ENCODE peak calls at places on chromosomes 13 and 19, in four cellular contexts. P, H, F and I are unnamed samples.

GRCh38 chr19:42155796-42156195 is 23.6 kb upstream of the POU2F2 start:
- DNase-seq in F (no peak), P (no peak), H (no peak), I (no peak)

GRCh38 chr19:17129377-17129776 is 53.8 kb downstream of the MYO9B start:
- DNase-seq in F (no peak), H (no peak), P (no peak), I (no peak)

GRCh38 chr19:4715529-4716221 is 8.0 kb downstream of the DPP9 start:
- DNase-seq in H (no peak), P (peak; percentile 49), F (no peak), I (no peak)

GRCh38 chr13:51759240-51759639 is 44.7 kb downstream of the DHRS12 start:
- DNase-seq in P (no peak), F (no peak), H (no peak), I (no peak)

GRCh38 chr19:19461671-19462622 is 53.4 kb downstream of the TSSK6 start:
- DNase-seq in F (no peak), P (peak; percentile 93), H (no peak), I (no peak)

GRCh38 chr19:37905936-37906867 is at the start of gene WDR87:
- DNase-seq in F (no peak), P (peak; percentile 76), H (peak; percentile 17), I (no peak)

GRCh38 chr19:50486823-50487515 is 10.3 kb upstream of the GARIN5A start:
- DNase-seq in H (no peak), F (no peak), P (no peak), I (no peak)

GRCh38 chr13:81738364-81738763 is 1397.4 kb upstream of the SPRY2 start:
- DNase-seq in F (no peak), H (no peak), P (no peak), I (no peak)

GRCh38 chr19:58538257-58539168 is 5.4 kb upstream of the TRIM28 start:
- DNase-seq in H (no peak), P (no peak), F (no peak), I (no peak)

GRCh38 chr13:85333511-85333910 is 465.7 kb downstream of the SLITRK6 start:
- DNase-seq in H (no peak), F (no peak), P (no peak), I (no peak)

GRCh38 chr19:31349160-31349881 is at the start of gene TSHZ3:
- DNase-seq in H (peak; percentile 56), P (peak; percentile 80), F (no peak), I (no peak)

GRCh38 chr19:30304540-30304939 is 67.6 kb upstream of the ZNF536 start:
- DNase-seq in P (no peak), H (no peak), F (no peak), I (no peak)

GRCh38 chr19:35363001-35363590 is 4.8 kb downstream of the FFAR3 start:
- DNase-seq in P (no peak), F (no peak), H (no peak), I (no peak)

GRCh38 chr13:66887088-66887487 is 343.0 kb downstream of the PCDH9 start:
- DNase-seq in P (no peak), F (no peak), H (no peak), I (no peak)

GRCh38 chr13:91085127-91085526 is 262.4 kb upstream of the MIR17HG start:
- DNase-seq in P (no peak), F (no peak), H (no peak), I (no peak)

GRCh38 chr13:107099661-107100060 is 531.7 kb upstream of the ARGLU1 start:
- DNase-seq in P (no peak), H (no peak), F (no peak), I (no peak)

GRCh38 chr19:49119411-49120324 is at the start of gene PPFIA3:
- DNase-seq in H (no peak), P (peak; percentile 97), F (no peak), I (no peak)

GRCh38 chr13:110925023-110925608 is 10.2 kb upstream of the ANKRD10 start:
- DNase-seq in H (no peak), P (no peak), F (no peak), I (no peak)

GRCh38 chr13:48891586-48891985 is 84.1 kb upstream of the FNDC3A start:
- DNase-seq in P (no peak), F (no peak), H (no peak), I (no peak)

GRCh38 chr19:34313188-34313587 is 51.8 kb upstream of the GPI start:
- DNase-seq in F (no peak), P (no peak), H (no peak), I (no peak)

GRCh38 chr19:407501-408440 is 1.2 kb downstream of the C2CD4C start:
- DNase-seq in H (no peak), P (peak; percentile 81), F (no peak), I (no peak)

GRCh38 chr13:49272296-49272695 is 24.6 kb downstream of the CDADC1 start:
- DNase-seq in P (no peak), H (no peak), F (no peak), I (no peak)

GRCh38 chr19:46660008-46660517 is 919 bp downstream of the DACT3 start:
- DNase-seq in H (no peak), F (no peak), P (peak; percentile 54), I (no peak)

GRCh38 chr13:35814573-35814972 is 316.6 kb downstream of the DCLK1 start:
- DNase-seq in P (no peak), F (no peak), H (no peak), I (no peak)

GRCh38 chr13:51148223-51148951 is 37.3 kb upstream of the C13orf42 start:
- DNase-seq in P (peak; percentile 60), H (no peak), F (no peak), I (no peak)

GRCh38 chr13:90382425-90382824 is 965.1 kb upstream of the MIR17HG start:
- DNase-seq in F (no peak), P (no peak), H (no peak), I (no peak)

GRCh38 chr19:40413291-40413994 is at the start of gene PRX:
- DNase-seq in F (no peak), P (no peak), H (no peak), I (no peak)

GRCh38 chr13:97259787-97260641 is 37.9 kb downstream of the MBNL2 start:
- DNase-seq in F (no peak), P (no peak), H (no peak), I (no peak)

GRCh38 chr13:59774511-59774911 is 389.2 kb downstream of the DIAPH3 start:
- DNase-seq in F (no peak), H (no peak), P (no peak), I (no peak)

GRCh38 chr19:42051166-42052115 is 18.6 kb downstream of the GRIK5 start:
- DNase-seq in F (no peak), P (no peak), H (peak; percentile 72), I (no peak)

GRCh38 chr19:21915411-21915810 is 79.4 kb upstream of the ZNF43 start:
- DNase-seq in H (no peak), F (no peak), P (no peak), I (no peak)

GRCh38 chr13:70905035-70905434 is 796.8 kb upstream of the KLHL1 start:
- DNase-seq in F (no peak), H (no peak), P (no peak), I (no peak)

GRCh38 chr19:10516671-10517286 is 468 bp downstream of the S1PR5 start:
- DNase-seq in F (no peak), H (no peak), P (no peak), I (no peak)

GRCh38 chr13:78247362-78247761 is 328.7 kb upstream of the EDNRB start:
- DNase-seq in H (no peak), F (no peak), P (no peak), I (no peak)

GRCh38 chr13:34076943-34077703 is 259.2 kb downstream of the RFC3 start:
- DNase-seq in P (no peak), H (no peak), F (no peak), I (no peak)

GRCh38 chr13:71149498-71150363 is 717.3 kb downstream of the DACH1 start:
- DNase-seq in F (no peak), P (peak; percentile 76), H (no peak), I (no peak)

GRCh38 chr13:95139186-95139585 is 162.1 kb downstream of the ABCC4 start:
- DNase-seq in P (no peak), F (no peak), H (no peak), I (no peak)